ENCODE peak calls at places on chromosomes 13 and 19, in five cellular contexts. One of them, this sample, is unnamed.

GRCh38 chr13:80497978-80498377 is 157.1 kb upstream of the SPRY2 start:
- DNase-seq in IMR-90: no peak
- DNase-seq in K562: no peak
- DNase-seq in A549: no peak
- DNase-seq in GM12878: no peak
- DNase-seq in this sample: no peak

GRCh38 chr19:46489445-46490272 is 6.0 kb downstream of the PNMA8B start:
- DNase-seq in K562: peak
- DNase-seq in A549: no peak
- DNase-seq in GM12878: no peak
- DNase-seq in IMR-90: peak
- DNase-seq in this sample: peak

GRCh38 chr19:6740589-6741348 is 1.3 kb downstream of the TRIP10 start:
- DNase-seq in IMR-90: peak
- DNase-seq in GM12878: no peak
- DNase-seq in A549: no peak
- DNase-seq in K562: peak
- DNase-seq in this sample: peak

GRCh38 chr19:56117376-56117884 is 3.7 kb downstream of the ZNF787 start:
- DNase-seq in A549: no peak
- DNase-seq in K562: no peak
- DNase-seq in GM12878: no peak
- DNase-seq in IMR-90: no peak
- DNase-seq in this sample: no peak

GRCh38 chr13:54750521-54750920 is 1721.9 kb downstream of the OLFM4 start:
- DNase-seq in A549: no peak
- DNase-seq in K562: no peak
- DNase-seq in IMR-90: no peak
- DNase-seq in GM12878: no peak
- DNase-seq in this sample: no peak

GRCh38 chr13:97030705-97031452 is 36.6 kb upstream of the OXGR1 start:
- DNase-seq in A549: peak
- DNase-seq in K562: peak
- DNase-seq in IMR-90: peak
- DNase-seq in GM12878: no peak
- DNase-seq in this sample: peak

GRCh38 chr13:111966969-111967368 is 100.0 kb upstream of the SOX1 start:
- DNase-seq in GM12878: no peak
- DNase-seq in K562: no peak
- DNase-seq in IMR-90: no peak
- DNase-seq in A549: no peak
- DNase-seq in this sample: no peak

GRCh38 chr13:21944610-21945009 is 273.7 kb downstream of the FGF9 start:
- DNase-seq in GM12878: no peak
- DNase-seq in K562: no peak
- DNase-seq in IMR-90: no peak
- DNase-seq in A549: no peak
- DNase-seq in this sample: no peak

GRCh38 chr19:47776568-47776967 is 1.9 kb upstream of the SELENOW start:
- DNase-seq in K562: no peak
- DNase-seq in IMR-90: no peak
- DNase-seq in GM12878: no peak
- DNase-seq in A549: no peak
- DNase-seq in this sample: no peak

GRCh38 chr13:84443463-84443862 is 561.2 kb upstream of the SLITRK1 start:
- DNase-seq in A549: no peak
- DNase-seq in IMR-90: no peak
- DNase-seq in GM12878: no peak
- DNase-seq in K562: no peak
- DNase-seq in this sample: no peak

GRCh38 chr19:46076951-46077814 is 36.4 kb upstream of the IGFL4 start:
- DNase-seq in A549: peak
- DNase-seq in K562: peak
- DNase-seq in GM12878: no peak
- DNase-seq in IMR-90: peak
- DNase-seq in this sample: peak

GRCh38 chr13:20258208-20258962 is 26.3 kb upstream of the GJB6 start:
- DNase-seq in IMR-90: no peak
- DNase-seq in K562: no peak
- DNase-seq in A549: peak
- DNase-seq in GM12878: no peak
- DNase-seq in this sample: no peak

GRCh38 chr19:660793-661426 is 2.1 kb downstream of the RNF126 start:
- DNase-seq in K562: no peak
- DNase-seq in A549: no peak
- DNase-seq in IMR-90: no peak
- DNase-seq in GM12878: no peak
- DNase-seq in this sample: no peak

GRCh38 chr19:14003279-14004051 is 2.7 kb downstream of the RFX1 start:
- DNase-seq in A549: no peak
- DNase-seq in IMR-90: no peak
- DNase-seq in K562: no peak
- DNase-seq in GM12878: no peak
- DNase-seq in this sample: no peak

GRCh38 chr19:14004619-14005380 is 1.3 kb downstream of the RFX1 start:
- DNase-seq in A549: no peak
- DNase-seq in GM12878: peak
- DNase-seq in IMR-90: no peak
- DNase-seq in K562: peak
- DNase-seq in this sample: no peak

GRCh38 chr19:14005381-14006084 is 587 bp downstream of the RFX1 start:
- DNase-seq in GM12878: peak
- DNase-seq in IMR-90: peak
- DNase-seq in K562: peak
- DNase-seq in A549: peak
- DNase-seq in this sample: peak

GRCh38 chr19:14006085-14006765 is at the start of gene RFX1:
- DNase-seq in GM12878: peak
- DNase-seq in IMR-90: peak
- DNase-seq in K562: peak
- DNase-seq in A549: peak
- DNase-seq in this sample: peak

DNA sequence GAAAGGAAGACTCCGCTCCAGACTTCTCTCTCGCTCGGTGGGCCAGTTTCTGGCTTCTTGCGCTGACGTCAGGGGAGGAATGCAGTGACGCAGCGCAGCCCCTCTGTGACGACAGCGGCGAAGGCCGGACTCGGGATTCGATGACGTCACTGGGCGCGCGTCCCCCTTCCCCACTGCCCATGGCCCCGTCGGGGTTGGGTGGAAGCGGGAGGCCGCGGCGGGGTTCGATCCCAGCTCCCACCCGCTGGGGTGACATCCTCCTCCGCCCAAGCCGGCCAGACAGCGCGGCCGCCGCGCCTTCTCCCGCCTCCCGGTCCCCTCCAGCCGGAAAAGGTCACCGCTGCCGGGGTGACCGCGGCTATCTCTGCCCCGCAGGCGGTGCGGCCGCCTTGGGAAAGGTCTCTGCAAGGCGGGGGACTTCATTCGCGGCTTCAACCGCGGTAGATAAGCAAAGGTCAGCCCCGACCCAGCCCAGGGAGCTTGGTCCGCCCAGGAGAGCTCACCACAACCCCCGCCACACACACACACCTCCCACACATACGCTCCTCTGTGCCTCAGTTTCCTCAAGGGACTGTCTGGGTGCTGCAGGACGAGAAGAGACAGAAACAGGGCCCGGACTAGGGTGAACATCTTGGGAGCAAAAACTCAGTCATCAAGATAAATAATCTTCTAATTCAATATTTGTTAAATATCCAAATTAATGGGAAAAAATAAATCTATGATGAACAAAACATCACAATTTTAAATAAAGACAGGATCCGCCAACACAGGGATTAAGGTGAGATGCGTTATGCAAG is 844 bp upstream of the RFX1 start:
- DNase-seq in K562: peak
- DNase-seq in GM12878: no peak
- DNase-seq in A549: peak
- DNase-seq in IMR-90: no peak
- DNase-seq in this sample: peak
- TF ChIP-seq RCOR1 in K562: peak
- TF ChIP-seq RCOR1 in GM12878: peak
- TF ChIP-seq RCOR1 in A549: no peak
- TF ChIP-seq RCOR1 in IMR-90: peak
- TF ChIP-seq RCOR1 in this sample: no peak

GRCh38 chr13:59931621-59932020 is 232.1 kb downstream of the DIAPH3 start:
- DNase-seq in IMR-90: peak
- DNase-seq in K562: no peak
- DNase-seq in GM12878: no peak
- DNase-seq in A549: no peak
- DNase-seq in this sample: no peak
- TF ChIP-seq RCOR1 in IMR-90: no peak
- TF ChIP-seq RCOR1 in K562: no peak
- TF ChIP-seq RCOR1 in GM12878: no peak
- TF ChIP-seq RCOR1 in A549: no peak
- TF ChIP-seq RCOR1 in this sample: no peak

DNA sequence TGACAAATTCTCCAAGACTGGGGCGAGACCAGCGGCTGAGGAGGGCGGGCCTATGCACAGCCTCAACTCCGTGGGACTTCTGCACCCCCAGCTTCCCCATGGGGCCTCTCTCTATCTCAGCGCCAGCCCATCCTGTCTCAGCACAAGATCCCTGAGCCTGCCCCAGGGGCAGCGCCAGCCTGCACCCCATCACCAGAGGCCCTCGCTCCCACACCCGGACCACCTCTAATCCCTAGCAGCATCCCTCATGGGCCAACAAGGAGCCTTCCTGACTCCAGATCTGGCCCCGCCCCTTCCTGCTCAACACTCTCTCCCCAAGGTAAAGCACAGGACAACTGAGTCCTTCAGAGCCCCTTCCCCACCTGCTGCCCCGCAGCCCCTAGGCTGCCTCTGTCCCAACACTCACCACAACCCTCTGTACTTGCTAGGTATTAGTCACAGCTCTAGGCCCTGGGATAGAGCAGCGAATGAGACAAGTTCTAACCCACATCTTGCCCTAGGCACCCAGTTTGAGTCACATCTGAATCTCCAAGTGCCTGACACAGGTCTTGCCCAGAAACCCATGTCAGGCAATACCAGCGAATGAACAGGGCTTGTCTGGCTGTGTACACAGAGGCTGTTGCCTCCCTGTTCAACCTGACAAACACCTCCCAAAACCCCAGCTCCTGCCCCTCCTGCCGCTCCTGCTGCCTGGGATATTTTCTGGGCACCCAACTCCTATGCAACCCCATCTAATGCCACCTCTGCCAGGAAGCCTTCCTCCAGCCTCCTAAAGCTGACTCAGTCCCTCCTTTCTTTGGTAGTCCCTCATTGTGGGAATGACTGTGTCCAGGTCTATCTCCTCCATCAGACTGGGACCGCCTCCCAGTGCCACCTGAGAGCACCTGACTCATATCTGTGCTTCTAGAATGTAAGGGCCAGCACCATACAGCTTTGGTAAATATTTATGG is 18.6 kb downstream of the GRIK5 start:
- DNase-seq in A549: no peak
- DNase-seq in GM12878: no peak
- DNase-seq in K562: no peak
- DNase-seq in IMR-90: no peak
- DNase-seq in this sample: no peak
- TF ChIP-seq RCOR1 in A549: no peak
- TF ChIP-seq RCOR1 in GM12878: no peak
- TF ChIP-seq RCOR1 in K562: no peak
- TF ChIP-seq RCOR1 in IMR-90: no peak
- TF ChIP-seq RCOR1 in this sample: no peak

GRCh38 chr13:27961227-27962085 is 7.7 kb downstream of the CDX2 start:
- DNase-seq in K562: no peak
- DNase-seq in GM12878: no peak
- DNase-seq in A549: no peak
- DNase-seq in IMR-90: no peak
- DNase-seq in this sample: peak
- TF ChIP-seq RCOR1 in K562: no peak
- TF ChIP-seq RCOR1 in GM12878: no peak
- TF ChIP-seq RCOR1 in A549: no peak
- TF ChIP-seq RCOR1 in IMR-90: no peak
- TF ChIP-seq RCOR1 in this sample: no peak

DNA sequence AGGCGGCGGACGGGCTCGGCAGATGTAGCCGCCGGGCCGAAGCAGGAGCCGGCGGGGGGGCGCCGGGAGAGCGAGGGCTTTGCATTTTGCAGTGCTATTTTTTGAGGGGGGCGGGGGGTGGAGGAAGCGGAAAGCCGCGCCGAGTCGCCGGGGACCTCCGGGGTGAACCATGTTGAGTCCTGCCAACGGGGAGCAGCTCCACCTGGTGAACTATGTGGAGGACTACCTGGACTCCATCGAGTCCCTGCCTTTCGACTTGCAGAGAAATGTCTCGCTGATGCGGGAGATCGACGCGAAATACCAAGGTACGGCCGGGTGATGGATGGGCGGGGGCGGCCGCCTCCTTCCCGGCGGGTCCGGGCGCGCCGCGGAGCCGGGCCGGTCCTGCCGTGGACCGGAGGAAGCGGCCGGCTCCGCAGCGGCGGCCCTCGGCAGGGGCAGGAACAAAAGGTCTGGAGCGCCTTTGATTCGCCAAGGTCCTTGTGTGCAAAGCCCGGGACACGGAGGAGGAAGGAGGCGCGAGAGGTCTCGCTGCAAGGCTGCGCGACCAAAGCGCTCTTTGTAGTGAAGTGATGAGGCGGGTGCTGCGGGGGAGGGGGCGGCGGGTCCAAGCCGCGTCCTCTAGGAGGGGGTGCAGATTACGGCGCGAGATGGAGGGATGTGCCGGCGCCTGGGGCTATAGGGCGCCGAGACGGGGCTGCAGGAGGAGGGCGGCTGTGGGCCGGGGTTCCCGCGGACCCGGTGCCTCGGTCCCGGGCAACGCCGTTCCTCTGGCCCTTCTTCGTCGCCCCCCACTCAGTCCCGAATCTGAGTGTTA is 689 bp downstream of the ING1 start:
- DNase-seq in GM12878: no peak
- DNase-seq in K562: peak
- DNase-seq in IMR-90: peak
- DNase-seq in A549: no peak
- DNase-seq in this sample: peak
- TF ChIP-seq RCOR1 in GM12878: no peak
- TF ChIP-seq RCOR1 in K562: no peak
- TF ChIP-seq RCOR1 in IMR-90: no peak
- TF ChIP-seq RCOR1 in A549: no peak
- TF ChIP-seq RCOR1 in this sample: no peak

GRCh38 chr19:58033741-58034475 is at the start of gene ZSCAN1:
- DNase-seq in K562: no peak
- DNase-seq in GM12878: no peak
- DNase-seq in A549: no peak
- DNase-seq in IMR-90: peak
- DNase-seq in this sample: peak
- TF ChIP-seq RCOR1 in K562: no peak
- TF ChIP-seq RCOR1 in GM12878: no peak
- TF ChIP-seq RCOR1 in A549: no peak
- TF ChIP-seq RCOR1 in IMR-90: no peak
- TF ChIP-seq RCOR1 in this sample: no peak

DNA sequence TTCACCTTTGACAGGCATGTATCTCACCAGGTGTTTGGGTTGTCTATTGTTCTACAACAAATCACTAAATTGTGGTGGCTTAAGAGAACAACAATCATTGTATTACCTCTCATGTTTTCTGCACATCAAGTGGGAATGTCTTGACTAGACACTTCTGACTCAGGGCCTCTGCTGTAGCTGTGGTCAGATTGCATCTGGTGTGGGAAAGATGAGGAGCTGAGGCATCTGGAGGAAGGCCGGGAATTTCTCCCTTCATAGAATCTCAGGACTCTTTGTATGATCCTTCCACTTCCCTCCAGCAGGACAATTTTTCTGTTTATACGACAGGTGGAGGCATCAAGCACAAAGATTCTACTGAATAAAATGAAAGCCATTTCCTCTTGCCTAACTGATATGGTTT is 511.8 kb upstream of the NBEA start:
- DNase-seq in K562: no peak
- DNase-seq in GM12878: no peak
- DNase-seq in A549: no peak
- DNase-seq in IMR-90: peak
- DNase-seq in this sample: no peak
- TF ChIP-seq RCOR1 in K562: no peak
- TF ChIP-seq RCOR1 in GM12878: no peak
- TF ChIP-seq RCOR1 in A549: no peak
- TF ChIP-seq RCOR1 in IMR-90: no peak
- TF ChIP-seq RCOR1 in this sample: no peak

This sample was measured in SK-N-SH.